ENCODE peak calls at places on chromosome 10, in six cellular contexts. Z is HepG2, I is GM12878, N is SK-N-SH, U is H1, D is K562. A is an unnamed sample.

GRCh38 chr10:27529010-27529783 is 25.1 kb downstream of the RAB18 start:
- DNase-seq in N (no peak), D (peak; percentile 70), I (no peak), U (no peak), Z (no peak), A (no peak)

GRCh38 chr10:89659185-89660131 is 14.4 kb upstream of the PANK1 start:
- DNase-seq in U (no peak), I (peak; percentile 32), D (no peak), Z (no peak), N (no peak), A (no peak)

GRCh38 chr10:58336242-58336641 is 1.4 kb downstream of the UBE2D1 start:
- DNase-seq in U (no peak), D (no peak), I (no peak), N (no peak), Z (no peak), A (no peak)

GRCh38 chr10:24255115-24255895 is 46.4 kb downstream of the KIAA1217 start:
- DNase-seq in I (no peak), U (peak; percentile 33), N (peak; percentile 58), Z (no peak), D (no peak), A (no peak)

GRCh38 chr10:80713398-80713928 is 175.8 kb downstream of the SH2D4B start:
- DNase-seq in I (no peak), U (no peak), Z (no peak), D (no peak), N (no peak), A (no peak)

GRCh38 chr10:59285848-59286247 is 76.5 kb downstream of the FAM13C start:
- DNase-seq in D (no peak), Z (no peak), I (no peak), U (no peak), N (no peak), A (no peak)

GRCh38 chr10:128095023-128095752 is 31.0 kb downstream of the MKI67 start:
- DNase-seq in U (no peak), D (peak; percentile 28), N (no peak), I (no peak), Z (no peak), A (no peak)

GRCh38 chr10:4214912-4215311 is 429.9 kb upstream of the KLF6 start:
- DNase-seq in I (no peak), D (no peak), U (no peak), N (no peak), Z (no peak), A (no peak)

GRCh38 chr10:129136074-129136473 is 331.0 kb upstream of the MGMT start:
- DNase-seq in I (no peak), N (no peak), D (no peak), Z (no peak), U (no peak), A (no peak)

GRCh38 chr10:73850205-73850604 is 24.1 kb downstream of the CAMK2G start:
- DNase-seq in N (no peak), U (no peak), Z (no peak), I (no peak), D (no peak), A (no peak)

GRCh38 chr10:49177391-49178355 is 10.5 kb downstream of the TMEM273 start:
- DNase-seq in U (no peak), Z (peak; percentile 13), N (no peak), I (peak; percentile 85), D (peak; percentile 74), A (no peak)

GRCh38 chr10:11870461-11870780 is 47.3 kb downstream of the PROSER2 start:
- DNase-seq in U (no peak), N (no peak), D (no peak), Z (no peak), I (no peak), A (no peak)

GRCh38 chr10:8544500-8544899 is 490.0 kb downstream of the GATA3 start:
- DNase-seq in Z (no peak), I (no peak), U (no peak), N (no peak), D (no peak), A (no peak)

GRCh38 chr10:124898493-124898892 is 43.4 kb upstream of the ZRANB1 start:
- DNase-seq in N (no peak), I (no peak), Z (peak; percentile 30), D (no peak), U (no peak), A (no peak)

GRCh38 chr10:132306951-132307751 is 599 bp downstream of the STK32C start:
- DNase-seq in U (no peak), Z (peak; percentile 57), N (peak; percentile 83), D (no peak), I (no peak), A (no peak)

GRCh38 chr10:13859979-13860619 is 273.3 kb downstream of the PRPF18 start:
- DNase-seq in U (no peak), N (no peak), Z (no peak), I (no peak), D (no peak), A (no peak)

GRCh38 chr10:120998782-120999285 is 147.7 kb downstream of the WDR11 start:
- DNase-seq in Z (no peak), I (no peak), N (no peak), U (no peak), D (no peak), A (no peak)

GRCh38 chr10:96082153-96082552 is 38.8 kb downstream of the CCNJ start:
- DNase-seq in I (no peak), D (no peak), N (no peak), Z (no peak), U (no peak), A (no peak)

GRCh38 chr10:92126100-92126650 is 164.7 kb downstream of the CPEB3 start:
- DNase-seq in D (no peak), I (no peak), N (no peak), Z (no peak), U (no peak), A (no peak)

GRCh38 chr10:35268791-35269257 is 67.5 kb upstream of the CCNY start:
- DNase-seq in U (no peak), I (no peak), N (no peak), Z (no peak), D (peak; percentile 20), A (no peak)

GRCh38 chr10:95235676-95236067 is 41.6 kb downstream of the ACSM6 start:
- DNase-seq in I (no peak), N (no peak), D (no peak), Z (no peak), U (no peak), A (no peak)

GRCh38 chr10:36345770-36346169 is 703.7 kb upstream of the FZD8 start:
- DNase-seq in D (no peak), I (no peak), Z (no peak), U (no peak), N (no peak), A (no peak)
- TF ChIP-seq POLR2AphosphoS5 in D (no peak), I (no peak), Z (no peak), U (no peak), N (no peak), A (no peak)

GRCh38 chr10:15370212-15370740 is 813 bp downstream of the FAM171A1 start:
- DNase-seq in U (no peak), I (no peak), N (peak; percentile 79), D (peak; percentile 27), Z (no peak), A (no peak)

GRCh38 chr10:15370741-15371701 is at the start of gene FAM171A1:
- DNase-seq in I (no peak), N (peak; percentile 93), D (peak; percentile 66), U (no peak), Z (no peak), A (no peak)

GRCh38 chr10:15367296-15367830 is 3.7 kb downstream of the FAM171A1 start:
- DNase-seq in Z (peak; percentile 33), D (no peak), I (no peak), N (no peak), U (no peak), A (no peak)

GRCh38 chr10:15369642-15370211 is 1.4 kb downstream of the FAM171A1 start:
- DNase-seq in I (no peak), D (no peak), Z (no peak), U (no peak), N (peak; percentile 64), A (no peak)

DNA sequence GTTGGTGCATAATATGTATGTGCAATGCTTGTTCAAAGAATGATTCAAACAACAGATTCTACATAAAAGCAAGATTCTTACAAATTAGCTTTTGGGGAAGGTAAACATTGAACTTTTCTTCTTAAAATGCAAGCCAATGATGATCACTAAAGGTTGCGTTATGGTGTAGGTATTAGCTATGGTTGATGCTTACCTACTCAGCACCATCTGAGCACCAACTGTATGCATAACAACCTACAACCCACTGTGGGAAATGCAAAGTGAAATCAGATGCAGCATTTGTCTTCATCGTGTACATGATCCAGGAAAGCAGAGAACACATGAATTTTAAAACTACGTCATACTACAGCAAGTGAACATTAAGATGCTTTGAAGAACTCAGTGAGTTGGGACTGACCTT is 2.6 kb downstream of the FAM171A1 start:
- DNase-seq in D (no peak), U (no peak), I (no peak), N (no peak), Z (no peak), A (no peak)
- TF ChIP-seq GABPA in D (no peak), U (no peak), I (no peak), N (no peak), Z (no peak), A (no peak)

GRCh38 chr10:76397957-76398665 is 966.7 kb downstream of the LRMDA start:
- DNase-seq in Z (no peak), I (no peak), N (no peak), U (no peak), D (no peak), A (no peak)
- TF ChIP-seq POLR2AphosphoS5 in Z (no peak), I (no peak), N (no peak), U (no peak), D (no peak), A (no peak)

GRCh38 chr10:78312197-78313046 is 278.8 kb downstream of the RPS24 start:
- DNase-seq in N (no peak), Z (no peak), I (no peak), D (no peak), U (no peak), A (no peak)
- TF ChIP-seq GABPA in N (no peak), Z (no peak), I (no peak), D (no peak), U (no peak), A (no peak)

DNA sequence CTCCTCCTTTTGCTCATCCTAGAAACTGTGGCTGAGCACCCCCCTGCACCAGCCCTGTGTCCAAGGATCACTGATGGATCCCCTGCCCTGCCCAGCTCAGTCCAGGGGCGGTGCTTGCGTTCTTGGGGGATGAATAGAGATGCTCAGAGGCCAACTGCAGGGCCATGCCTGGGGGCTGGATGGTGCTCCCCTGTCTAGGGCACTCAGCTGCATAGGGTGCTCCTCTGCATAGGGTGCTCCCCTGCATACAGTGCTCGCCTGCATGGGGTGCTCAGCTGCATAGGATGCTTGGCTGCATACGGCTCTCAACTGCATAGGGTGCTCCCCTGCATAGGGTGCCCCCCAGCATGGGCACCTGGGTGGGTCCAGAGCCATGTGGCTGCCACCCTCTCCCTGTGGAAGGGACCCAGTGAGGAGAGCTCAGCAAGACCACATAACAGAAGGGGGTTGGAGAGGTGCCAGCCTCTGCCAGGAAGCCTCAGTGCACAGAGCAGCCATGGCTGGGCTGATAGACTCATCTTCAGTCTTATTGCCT is 95.0 kb downstream of the BMS1 start:
- DNase-seq in D (no peak), I (no peak), U (no peak), Z (no peak), N (no peak), A (no peak)
- TF ChIP-seq POLR2AphosphoS5 in D (no peak), I (no peak), U (no peak), Z (no peak), N (no peak), A (no peak)

DNA sequence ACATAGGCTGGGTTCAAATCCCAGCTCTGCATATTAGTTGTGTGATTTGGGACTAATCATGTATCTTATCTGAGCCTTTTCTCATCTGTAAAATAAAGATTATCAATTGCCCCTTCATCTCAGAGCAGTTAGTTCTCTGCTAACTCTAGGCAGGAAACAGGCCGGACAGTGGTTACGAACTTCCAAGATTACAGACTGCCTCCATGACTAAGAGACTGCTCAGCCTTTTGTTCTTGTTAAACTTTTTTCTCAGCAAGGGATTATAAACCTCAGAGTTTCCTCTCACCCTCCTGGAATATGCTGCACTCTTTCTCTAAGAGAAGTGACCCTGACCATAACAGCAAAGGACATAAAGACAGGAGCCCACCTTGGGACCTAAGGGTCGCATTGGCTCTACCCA is 52.5 kb upstream of the NFKB2 start:
- DNase-seq in D (no peak), I (no peak), Z (no peak), U (no peak), N (no peak), A (no peak)
- TF ChIP-seq GABPA in D (no peak), I (no peak), Z (no peak), U (no peak), N (no peak), A (no peak)